ENCODE peak calls at places on chromosomes 13 and 19, in eight cellular contexts. R is T-helper 2 cell; Z is adrenal gland; S is tibial artery; T is ELR; J is CD8-positive, alpha-beta memory T cell; O is D721Med; E is CD4-positive, CD25-positive, alpha-beta regulatory T cell. V is an unnamed sample.
A peak's percentile ranks its signal among the peaks of the same experiment; 100 is the strongest.

GRCh38 chr13:41107104-41107571 is 25.5 kb downstream of the KBTBD6 start:
- DNase-seq in J (no peak), R (no peak), Z (no peak), S (no peak), E (no peak), T (no peak), O (no peak), V (no peak)

GRCh38 chr19:46478356-46478986 is 7.1 kb upstream of the PNMA8A start:
- DNase-seq in E (no peak), S (no peak), R (peak; percentile 65), T (peak; percentile 27), J (peak; percentile 30), O (no peak), Z (no peak), V (no peak)

GRCh38 chr13:33940898-33941297 is 122.9 kb downstream of the RFC3 start:
- DNase-seq in T (no peak), J (no peak), E (no peak), Z (no peak), O (no peak), R (no peak), S (no peak), V (no peak)

GRCh38 chr19:31592456-31592855 is 243.2 kb upstream of the TSHZ3 start:
- DNase-seq in J (no peak), Z (no peak), T (no peak), O (no peak), E (no peak), S (no peak), R (no peak), V (no peak)

GRCh38 chr13:24995225-24995804 is 100.6 kb upstream of the PABPC3 start:
- DNase-seq in S (no peak), Z (peak; percentile 61), T (peak; percentile 82), O (peak; percentile 49), E (peak; percentile 32), R (peak; percentile 78), J (peak; percentile 46), V (peak; percentile 35)

GRCh38 chr19:32627714-32628253 is 46.8 kb downstream of the PDCD5 start:
- DNase-seq in T (no peak), J (no peak), S (no peak), E (no peak), Z (no peak), R (no peak), O (no peak), V (no peak)

GRCh38 chr19:5893907-5894703 is 9.5 kb downstream of the NDUFA11 start:
- DNase-seq in J (no peak), R (no peak), Z (peak; percentile 78), E (no peak), T (no peak), O (no peak), S (no peak), V (no peak)

GRCh38 chr13:89694471-89694870 is 1653.0 kb upstream of the MIR17HG start:
- DNase-seq in J (no peak), R (no peak), S (no peak), O (no peak), E (no peak), Z (no peak), T (no peak), V (no peak)

GRCh38 chr19:31353826-31354225 is 4.6 kb upstream of the TSHZ3 start:
- DNase-seq in Z (no peak), J (no peak), O (no peak), T (no peak), E (no peak), S (no peak), R (no peak), V (no peak)

GRCh38 chr19:19566306-19566705 is 28.2 kb downstream of the CILP2 start:
- DNase-seq in E (no peak), J (no peak), T (peak; percentile 43), Z (no peak), R (no peak), O (no peak), S (no peak), V (no peak)

GRCh38 chr13:35953537-35954206 is 177.5 kb downstream of the DCLK1 start:
- DNase-seq in S (peak; percentile 89), E (no peak), R (peak; percentile 9), Z (peak; percentile 51), O (no peak), J (no peak), T (peak; percentile 85), V (no peak)

GRCh38 chr13:40697711-40698110 is 31.3 kb upstream of the FOXO1 start:
- DNase-seq in J (no peak), Z (no peak), O (no peak), S (no peak), T (no peak), R (no peak), E (no peak), V (no peak)

GRCh38 chr19:38993271-38993670 is 17.7 kb upstream of the FBXO17 start:
- DNase-seq in S (no peak), R (no peak), J (no peak), T (peak; percentile 83), Z (peak; percentile 35), E (no peak), O (no peak), V (no peak)

GRCh38 chr19:3458229-3458555 is 22.1 kb downstream of the SMIM24 start:
- DNase-seq in E (no peak), S (no peak), J (no peak), O (no peak), Z (no peak), T (no peak), R (no peak), V (no peak)

GRCh38 chr13:86840250-86841191 is 830.6 kb upstream of the SLITRK5 start:
- DNase-seq in J (no peak), S (no peak), T (no peak), E (no peak), Z (no peak), R (no peak), O (no peak), V (no peak)

GRCh38 chr19:34649886-34650543 is 26.9 kb downstream of the SCGB2B2 start:
- DNase-seq in S (no peak), J (no peak), R (no peak), Z (no peak), E (no peak), T (peak; percentile 53), O (no peak), V (no peak)

GRCh38 chr19:57245066-57245465 is 4.6 kb downstream of the ZNF805 start:
- DNase-seq in O (no peak), S (no peak), J (no peak), Z (no peak), E (no peak), R (no peak), T (no peak), V (no peak)

GRCh38 chr19:41308450-41309224 is 1.3 kb upstream of the CCDC97 start:
- DNase-seq in O (no peak), Z (peak; percentile 95), R (peak; percentile 88), E (peak; percentile 87), S (peak; percentile 96), T (peak; percentile 88), J (peak; percentile 90), V (peak; percentile 98)

GRCh38 chr13:74136089-74136658 is 2.0 kb upstream of the KLF12 start:
- DNase-seq in Z (peak; percentile 19), S (peak; percentile 67), T (peak; percentile 57), O (no peak), R (peak; percentile 43), J (peak; percentile 60), E (peak; percentile 24), V (no peak)

GRCh38 chr19:16266586-16266942 is 58.1 kb upstream of the KLF2 start:
- DNase-seq in J (peak; percentile 59), Z (no peak), O (no peak), T (no peak), S (no peak), R (peak; percentile 99), E (peak; percentile 36), V (peak; percentile 33)

GRCh38 chr19:54959840-54960239 is 6.3 kb upstream of the NLRP2 start:
- DNase-seq in T (no peak), R (peak; percentile 68), O (no peak), Z (no peak), E (no peak), S (no peak), J (no peak), V (no peak)

GRCh38 chr19:49809155-49809986 is 3.7 kb downstream of the FUZ start:
- DNase-seq in J (peak; percentile 57), S (peak; percentile 82), R (peak; percentile 62), O (no peak), E (peak; percentile 53), Z (peak; percentile 85), T (peak; percentile 37), V (peak; percentile 41)

GRCh38 chr19:56142087-56142787 is 1.1 kb downstream of the ZNF444 start:
- DNase-seq in R (no peak), Z (no peak), E (no peak), J (no peak), O (no peak), S (no peak), T (no peak), V (no peak)

GRCh38 chr19:14433454-14434156 is 499 bp downstream of the PKN1 start:
- DNase-seq in O (no peak), E (peak; percentile 34), S (no peak), R (peak; percentile 55), T (no peak), Z (no peak), J (peak; percentile 72), V (peak; percentile 50)

GRCh38 chr19:5949792-5950305 is 28.1 kb downstream of the RANBP3 start:
- DNase-seq in S (no peak), Z (no peak), O (no peak), J (peak; percentile 59), T (no peak), R (peak; percentile 40), E (peak; percentile 15), V (peak; percentile 12)

GRCh38 chr13:102945324-102945815 is 99.5 kb downstream of the ERCC5 start:
- DNase-seq in O (no peak), J (no peak), Z (no peak), T (no peak), S (no peak), R (no peak), E (no peak), V (no peak)

V was measured in activated T-cell treated with anti-CD3 and anti-CD28 coated beads for 1 hour.